ENCODE peak calls at places on chromosomes 11 and 22, in four cellular contexts. H, J, O and R are unnamed samples.

GRCh38 chr11:65211293-65212105 is 29.8 kb downstream of the CAPN1 start:
- DNase-seq in H (no peak), J (no peak), O (no peak), R (no peak)

GRCh38 chr22:35987487-35987886 is 41.1 kb downstream of the RBFOX2 start:
- DNase-seq in H (no peak), J (no peak), O (no peak), R (no peak)

GRCh38 chr11:69702769-69703510 is 882 bp downstream of the FGF19 start:
- DNase-seq in H (no peak), J (no peak), O (no peak), R (no peak)

GRCh38 chr22:21726650-21727049 is 8.9 kb downstream of the YPEL1 start:
- DNase-seq in H (no peak), J (peak), O (peak), R (no peak)

GRCh38 chr11:73382183-73382582 is 6.0 kb downstream of the RELT start:
- DNase-seq in H (no peak), J (no peak), O (no peak), R (no peak)

GRCh38 chr11:64759131-64759721 is 548 bp downstream of the PYGM start:
- DNase-seq in H (no peak), J (no peak), O (no peak), R (no peak)

GRCh38 chr11:26947904-26948639 is 45.8 kb upstream of the FIBIN start:
- DNase-seq in H (no peak), J (no peak), O (peak), R (peak)

GRCh38 chr11:128732471-128733277 is 38.8 kb downstream of the FLI1 start:
- DNase-seq in H (no peak), J (no peak), O (no peak), R (no peak)

GRCh38 chr11:45071232-45071631 is 75.2 kb upstream of the PRDM11 start:
- DNase-seq in H (no peak), J (no peak), O (no peak), R (no peak)

GRCh38 chr22:44025171-44026065 is 1.3 kb downstream of the PARVB start:
- DNase-seq in H (no peak), J (no peak), O (no peak), R (no peak)

GRCh38 chr11:11909727-11910126 is 68.0 kb downstream of the USP47 start:
- DNase-seq in H (no peak), J (no peak), O (peak), R (no peak)

GRCh38 chr22:44159230-44159629 is 21.5 kb upstream of the PARVG start:
- DNase-seq in H (no peak), J (no peak), O (no peak), R (no peak)

GRCh38 chr22:49512471-49512870 is 315.2 kb downstream of the BRD1 start:
- DNase-seq in H (no peak), J (no peak), O (no peak), R (no peak)

GRCh38 chr22:27223317-27224177 is 566.2 kb downstream of the MIAT start:
- DNase-seq in H (peak), J (no peak), O (peak), R (no peak)

GRCh38 chr11:61141601-61142028 is 19.6 kb downstream of the VPS37C start:
- DNase-seq in H (no peak), J (no peak), O (peak), R (no peak)

GRCh38 chr22:45684169-45684568 is 12.5 kb downstream of the ATXN10 start:
- DNase-seq in H (no peak), J (no peak), O (no peak), R (no peak)

GRCh38 chr11:95498731-95499396 is 267.9 kb upstream of the SESN3 start:
- DNase-seq in H (no peak), J (no peak), O (no peak), R (no peak)

GRCh38 chr22:44545773-44546172 is 47.7 kb upstream of the RTL6 start:
- DNase-seq in H (no peak), J (no peak), O (no peak), R (no peak)